ENCODE peak calls at places on chromosome 19, in seven cellular contexts. A, K, N, I, Q, G and C are unnamed samples.
A peak's percentile ranks its signal among the peaks of the same experiment; 100 is the strongest.

GRCh38 chr19:40315812-40316475 is 30.8 kb upstream of the AKT2 start:
- DNase-seq in A (no peak), K (no peak), N (no peak), I (no peak), Q (no peak), G (no peak), C (no peak)

GRCh38 chr19:45079063-45079910 is at the start of gene GEMIN7:
- DNase-seq in A (no peak), K (peak; percentile 59), N (peak; percentile 88), I (peak; percentile 76), Q (peak; percentile 83), G (peak; percentile 82), C (peak; percentile 87)

GRCh38 chr19:38061294-38061693 is 154.3 kb downstream of the SIPA1L3 start:
- DNase-seq in A (no peak), K (no peak), N (no peak), I (peak; percentile 73), Q (no peak), G (peak; percentile 90), C (no peak)

GRCh38 chr19:11479470-11480080 is 1.3 kb downstream of the ELAVL3 start:
- DNase-seq in A (no peak), K (peak; percentile 65), N (peak; percentile 72), I (no peak), Q (peak; percentile 76), G (peak; percentile 33), C (peak; percentile 77)

GRCh38 chr19:6887326-6887725 is at the start of gene ADGRE1:
- DNase-seq in A (no peak), K (no peak), N (peak; percentile 43), I (no peak), Q (no peak), G (no peak), C (no peak)

GRCh38 chr19:15191982-15192381 is 8.8 kb downstream of the NOTCH3 start:
- DNase-seq in A (no peak), K (no peak), N (no peak), I (no peak), Q (no peak), G (no peak), C (no peak)

GRCh38 chr19:55691561-55692481 is 16.8 kb downstream of the EPN1 start:
- DNase-seq in A (no peak), K (no peak), N (no peak), I (no peak), Q (no peak), G (no peak), C (peak; percentile 12)

GRCh38 chr19:12785431-12786011 is 5.8 kb upstream of the JUNB start:
- DNase-seq in A (no peak), K (no peak), N (peak; percentile 37), I (no peak), Q (no peak), G (no peak), C (no peak)

GRCh38 chr19:6739884-6740588 is 556 bp downstream of the TRIP10 start:
- DNase-seq in A (no peak), K (no peak), N (peak; percentile 42), I (peak; percentile 15), Q (peak; percentile 27), G (peak; percentile 53), C (no peak)

GRCh38 chr19:45439569-45440258 is 16.0 kb upstream of the ERCC1 start:
- DNase-seq in A (peak; percentile 32), K (peak; percentile 73), N (peak; percentile 88), I (peak; percentile 72), Q (peak; percentile 81), G (peak; percentile 88), C (peak; percentile 89)

GRCh38 chr19:35207391-35207871 is 21.1 kb downstream of the FAM187B start:
- DNase-seq in A (no peak), K (no peak), N (no peak), I (no peak), Q (no peak), G (no peak), C (no peak)

GRCh38 chr19:1491114-1491848 is at the start of gene REEP6:
- DNase-seq in A (no peak), K (no peak), N (no peak), I (no peak), Q (no peak), G (no peak), C (no peak)

GRCh38 chr19:33758541-33759013 is 38.1 kb upstream of the KCTD15 start:
- DNase-seq in A (no peak), K (no peak), N (no peak), I (no peak), Q (no peak), G (no peak), C (no peak)

GRCh38 chr19:3398114-3398899 is 31.9 kb downstream of the NFIC start:
- DNase-seq in A (no peak), K (no peak), N (no peak), I (peak; percentile 28), Q (no peak), G (no peak), C (peak; percentile 82)

GRCh38 chr19:38047048-38047435 is 140.0 kb downstream of the SIPA1L3 start:
- DNase-seq in A (no peak), K (no peak), N (peak; percentile 44), I (no peak), Q (no peak), G (no peak), C (peak; percentile 63)